ENCODE peak calls at places on chromosomes 3 and 15, in eight cellular contexts. One of them, this sample, is unnamed.
A peak's percentile ranks its signal among the peaks of the same experiment; 100 is the strongest.

GRCh38 chr3:50340404-50341329 is at the start of gene RASSF1:
- DNase-seq in T-helper 1 cell: peak; percentile 39
- DNase-seq in posterior cingulate gyrus: no peak
- DNase-seq in NCI-H774: no peak
- DNase-seq in gastrocnemius medialis: peak; percentile 55
- DNase-seq in stimulated activated CD4-positive, alpha-beta T cell treated with anti-CD3 and anti-CD28 coated beads, Interleukin-4, amount 100 ng/mL, for 48 hours: peak; percentile 79
- DNase-seq in heart left ventricle: peak; percentile 90
- DNase-seq in AG04450: no peak
- DNase-seq in this sample: no peak

GRCh38 chr3:71168043-71168720 is 415.3 kb downstream of the FOXP1 start:
- DNase-seq in T-helper 1 cell: no peak
- DNase-seq in posterior cingulate gyrus: no peak
- DNase-seq in NCI-H774: no peak
- DNase-seq in gastrocnemius medialis: no peak
- DNase-seq in stimulated activated CD4-positive, alpha-beta T cell treated with anti-CD3 and anti-CD28 coated beads, Interleukin-4, amount 100 ng/mL, for 48 hours: no peak
- DNase-seq in heart left ventricle: no peak
- DNase-seq in AG04450: peak; percentile 43
- DNase-seq in this sample: no peak

GRCh38 chr3:160163259-160163878 is 61.9 kb upstream of the C3orf80 start:
- DNase-seq in T-helper 1 cell: no peak
- DNase-seq in posterior cingulate gyrus: no peak
- DNase-seq in NCI-H774: peak; percentile 34
- DNase-seq in gastrocnemius medialis: no peak
- DNase-seq in stimulated activated CD4-positive, alpha-beta T cell treated with anti-CD3 and anti-CD28 coated beads, Interleukin-4, amount 100 ng/mL, for 48 hours: no peak
- DNase-seq in heart left ventricle: no peak
- DNase-seq in AG04450: peak; percentile 15
- DNase-seq in this sample: peak; percentile 19

GRCh38 chr3:81554805-81555204 is 206.6 kb downstream of the GBE1 start:
- DNase-seq in T-helper 1 cell: no peak
- DNase-seq in posterior cingulate gyrus: no peak
- DNase-seq in NCI-H774: no peak
- DNase-seq in gastrocnemius medialis: no peak
- DNase-seq in stimulated activated CD4-positive, alpha-beta T cell treated with anti-CD3 and anti-CD28 coated beads, Interleukin-4, amount 100 ng/mL, for 48 hours: no peak
- DNase-seq in heart left ventricle: no peak
- DNase-seq in AG04450: no peak
- DNase-seq in this sample: no peak

GRCh38 chr3:46679681-46680080 is 13.8 kb downstream of the ALS2CL start:
- DNase-seq in T-helper 1 cell: no peak
- DNase-seq in posterior cingulate gyrus: no peak
- DNase-seq in NCI-H774: no peak
- DNase-seq in gastrocnemius medialis: no peak
- DNase-seq in stimulated activated CD4-positive, alpha-beta T cell treated with anti-CD3 and anti-CD28 coated beads, Interleukin-4, amount 100 ng/mL, for 48 hours: no peak
- DNase-seq in heart left ventricle: no peak
- DNase-seq in AG04450: no peak
- DNase-seq in this sample: no peak

GRCh38 chr3:182438398-182438797 is 354.9 kb upstream of the ATP11B start:
- DNase-seq in T-helper 1 cell: no peak
- DNase-seq in posterior cingulate gyrus: no peak
- DNase-seq in NCI-H774: peak; percentile 100
- DNase-seq in gastrocnemius medialis: no peak
- DNase-seq in stimulated activated CD4-positive, alpha-beta T cell treated with anti-CD3 and anti-CD28 coated beads, Interleukin-4, amount 100 ng/mL, for 48 hours: no peak
- DNase-seq in heart left ventricle: no peak
- DNase-seq in AG04450: no peak
- DNase-seq in this sample: peak; percentile 89

GRCh38 chr3:197083486-197083885 is 53.9 kb upstream of the MELTF start:
- DNase-seq in T-helper 1 cell: no peak
- DNase-seq in posterior cingulate gyrus: peak; percentile 82
- DNase-seq in NCI-H774: no peak
- DNase-seq in gastrocnemius medialis: peak; percentile 51
- DNase-seq in stimulated activated CD4-positive, alpha-beta T cell treated with anti-CD3 and anti-CD28 coated beads, Interleukin-4, amount 100 ng/mL, for 48 hours: peak; percentile 15
- DNase-seq in heart left ventricle: no peak
- DNase-seq in AG04450: peak; percentile 29
- DNase-seq in this sample: peak; percentile 3

GRCh38 chr15:66848116-66848515 is 146.1 kb downstream of the SMAD6 start:
- DNase-seq in T-helper 1 cell: no peak
- DNase-seq in posterior cingulate gyrus: no peak
- DNase-seq in NCI-H774: no peak
- DNase-seq in gastrocnemius medialis: no peak
- DNase-seq in stimulated activated CD4-positive, alpha-beta T cell treated with anti-CD3 and anti-CD28 coated beads, Interleukin-4, amount 100 ng/mL, for 48 hours: no peak
- DNase-seq in heart left ventricle: no peak
- DNase-seq in AG04450: no peak
- DNase-seq in this sample: no peak